ENCODE peak calls at places on chromosomes 4 and X, in seven cellular contexts. Y is transverse colon, P is stomach, I is H1, N is tibial nerve, S is sigmoid colon, H is IMR-90. W is an unnamed sample.

GRCh38 chr4:121155893-121156292 is 8.2 kb downstream of the TNIP3 start:
- DNase-seq in Y (no peak), P (no peak), I (no peak), N (no peak), S (no peak), H (peak; percentile 94), W (no peak)

GRCh38 chr4:142840516-142841123 is 5.5 kb downstream of the INPP4B start:
- DNase-seq in Y (no peak), P (no peak), I (no peak), N (no peak), S (no peak), H (peak; percentile 68), W (no peak)

GRCh38 chr4:80362578-80363181 is 27.1 kb downstream of the CFAP299 start:
- DNase-seq in Y (peak; percentile 47), P (no peak), I (peak; percentile 74), N (no peak), S (no peak), H (peak; percentile 51), W (no peak)

GRCh38 chr4:99458911-99459447 is 23.8 kb upstream of the ADH7 start:
- DNase-seq in Y (no peak), P (no peak), I (no peak), N (no peak), S (no peak), H (peak; percentile 4), W (no peak)

GRCh38 chr4:156635046-156635445 is 336.6 kb downstream of the PDGFC start:
- DNase-seq in Y (no peak), P (no peak), I (no peak), N (no peak), S (no peak), H (no peak), W (no peak)

GRCh38 chr4:118835896-118836762 is at the start of gene SEC24D:
- DNase-seq in Y (peak; percentile 90), P (peak; percentile 91), I (peak; percentile 95), N (peak; percentile 75), S (peak; percentile 95), H (peak; percentile 87), W (peak; percentile 80)

GRCh38 chr4:76276813-76277212 is 25.3 kb downstream of the FAM47E start:
- DNase-seq in Y (no peak), P (no peak), I (no peak), N (no peak), S (no peak), H (no peak), W (no peak)

GRCh38 chr4:87060957-87061356 is 126.1 kb downstream of the AFF1 start:
- DNase-seq in Y (no peak), P (no peak), I (no peak), N (no peak), S (no peak), H (peak; percentile 88), W (no peak)

GRCh38 chr4:142778908-142779307 is 67.2 kb downstream of the INPP4B start:
- DNase-seq in Y (no peak), P (no peak), I (no peak), N (no peak), S (no peak), H (peak; percentile 28), W (no peak)

GRCh38 chr4:165368567-165368966 is 10.2 kb upstream of the CPE start:
- DNase-seq in Y (no peak), P (no peak), I (no peak), N (no peak), S (no peak), H (no peak), W (no peak)

GRCh38 chr4:120082286-120082685 is 15.6 kb upstream of the MAD2L1 start:
- DNase-seq in Y (no peak), P (no peak), I (no peak), N (no peak), S (no peak), H (no peak), W (no peak)

GRCh38 chr4:186015212-186015817 is 53.6 kb upstream of the TLR3 start:
- DNase-seq in Y (no peak), P (no peak), I (no peak), N (no peak), S (no peak), H (no peak), W (no peak)

GRCh38 chr4:112431158-112431557 is 84.8 kb downstream of the NEUROG2 start:
- DNase-seq in Y (no peak), P (no peak), I (no peak), N (no peak), S (no peak), H (no peak), W (no peak)

GRCh38 chrX:78476701-78477100 is 149.3 kb upstream of the CYSLTR1 start:
- DNase-seq in Y (no peak), P (no peak), I (no peak), N (no peak), S (no peak), H (no peak), W (no peak)

GRCh38 chr4:98653006-98653405 is 5.4 kb downstream of the TSPAN5 start:
- DNase-seq in Y (no peak), P (no peak), I (no peak), N (no peak), S (no peak), H (peak; percentile 80), W (no peak)

GRCh38 chr4:2059034-2059725 is at the start of gene NAT8L:
- DNase-seq in Y (no peak), P (no peak), I (no peak), N (no peak), S (no peak), H (no peak), W (no peak)

GRCh38 chr4:18815779-18816173 is 794.2 kb upstream of the LCORL start:
- DNase-seq in Y (no peak), P (no peak), I (no peak), N (no peak), S (no peak), H (no peak), W (no peak)

GRCh38 chr4:39441593-39441992 is 17.1 kb downstream of the RPL9 start:
- DNase-seq in Y (no peak), P (no peak), I (no peak), N (no peak), S (no peak), H (no peak), W (no peak)

GRCh38 chr4:89829470-89830138 is 7.4 kb downstream of the SNCA start:
- DNase-seq in Y (peak; percentile 10), P (no peak), I (no peak), N (peak; percentile 47), S (peak; percentile 67), H (no peak), W (no peak)

GRCh38 chr4:168480991-168481588 is 798 bp upstream of the DDX60L start:
- DNase-seq in Y (peak; percentile 19), P (no peak), I (no peak), N (peak; percentile 32), S (peak; percentile 65), H (peak; percentile 85), W (peak; percentile 20)

GRCh38 chrX:119228506-119229290 is 7.4 kb upstream of the PGRMC1 start:
- DNase-seq in Y (no peak), P (no peak), I (no peak), N (no peak), S (no peak), H (peak; percentile 88), W (no peak)

GRCh38 chr4:77043507-77044131 is 32.2 kb downstream of the CCNI start:
- DNase-seq in Y (no peak), P (no peak), I (no peak), N (peak; percentile 26), S (no peak), H (peak; percentile 42), W (no peak)

GRCh38 chr4:100177855-100178254 is 12.4 kb downstream of the DDIT4L start:
- DNase-seq in Y (no peak), P (no peak), I (no peak), N (no peak), S (no peak), H (no peak), W (no peak)

GRCh38 chrX:374566-374965 is 12.1 kb downstream of the PPP2R3B start:
- DNase-seq in Y (no peak), P (no peak), I (no peak), N (no peak), S (no peak), H (peak; percentile 19), W (no peak)

GRCh38 chr4:139593091-139593564 is 37.1 kb upstream of the SETD7 start:
- DNase-seq in Y (no peak), P (no peak), I (no peak), N (no peak), S (no peak), H (peak; percentile 92), W (no peak)

GRCh38 chrX:41475166-41475565 is 28.0 kb downstream of the NYX start:
- DNase-seq in Y (no peak), P (no peak), I (peak; percentile 54), N (no peak), S (no peak), H (no peak), W (no peak)

DNA sequence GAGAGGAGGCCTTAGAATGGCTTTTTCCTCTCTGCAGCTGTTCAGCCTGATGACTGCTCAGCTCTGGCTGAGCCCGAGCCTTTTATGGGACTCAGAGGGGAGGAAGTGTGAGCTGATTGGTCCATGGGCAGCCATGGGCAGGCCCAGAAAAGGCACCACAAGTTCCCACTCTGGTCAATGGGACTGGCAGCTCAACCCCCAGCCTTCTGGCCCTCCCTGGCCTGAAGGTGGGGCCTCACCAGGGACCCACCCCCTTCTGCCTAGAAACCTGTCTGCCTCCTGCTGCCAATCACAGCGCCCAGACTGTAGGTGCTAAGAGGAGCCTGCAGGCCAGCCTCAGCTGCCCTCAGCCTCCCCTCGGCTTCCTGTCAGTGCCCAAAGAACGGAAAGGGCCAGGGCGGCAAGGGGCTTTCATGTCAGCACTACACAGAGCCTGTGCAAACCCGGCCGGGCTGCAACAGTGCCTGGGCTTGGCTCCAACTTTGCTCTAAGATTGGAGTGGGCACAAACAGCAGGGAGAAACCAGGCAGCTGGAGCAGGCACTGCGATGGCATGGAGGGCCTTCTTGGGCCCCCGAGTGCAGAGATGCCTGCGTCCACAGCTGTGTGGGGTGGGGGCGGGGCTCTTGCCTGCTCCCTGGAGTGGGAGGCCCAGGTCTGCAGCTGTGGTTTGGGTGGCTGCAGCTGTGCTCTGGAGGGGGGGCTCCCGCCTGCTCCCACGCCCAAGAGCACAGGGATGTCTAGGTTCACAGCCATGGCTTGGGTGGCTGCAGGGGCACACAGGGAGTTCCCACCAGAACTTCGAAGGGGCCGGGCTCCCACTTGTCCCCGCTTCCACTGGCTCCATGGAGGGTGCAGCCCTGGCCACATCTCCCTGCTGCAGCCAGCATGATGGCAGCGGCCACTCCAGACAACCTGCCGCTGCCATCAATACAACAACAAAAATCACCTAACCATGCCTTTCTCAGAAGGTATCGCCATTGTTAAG is 92.6 kb downstream of the NXF2 start:
- DNase-seq in Y (no peak), P (no peak), I (no peak), N (no peak), S (peak; percentile 49), H (no peak), W (no peak)
- TF ChIP-seq POLR2A in Y (no peak), P (no peak), I (no peak), N (no peak), S (no peak), H (no peak), W (no peak)

GRCh38 chr4:103118171-103118570 is 18.5 kb upstream of the BDH2 start:
- DNase-seq in Y (no peak), P (no peak), I (no peak), N (no peak), S (no peak), H (peak; percentile 46), W (no peak)
- H3K4me1 ChIP-seq in Y (no peaks in the 10 kb centered on the region), P (no peaks in the 10 kb centered on the region), I (no peaks in the 10 kb centered on the region), N (no peaks in the 10 kb centered on the region), S (no peaks in the 10 kb centered on the region), H (no peaks in the 10 kb centered on the region), W (no peaks in the 10 kb centered on the region)

GRCh38 chrX:107700317-107700774 is 72.0 kb downstream of the PRPS1 start:
- DNase-seq in Y (no peak), P (no peak), I (no peak), N (peak; percentile 64), S (peak; percentile 80), H (no peak), W (no peak)
- TF ChIP-seq POLR2A in Y (no peak), P (no peak), I (no peak), N (peak; percentile 26), S (no peak), H (no peak), W (no peak)

GRCh38 chr4:831483-831805 is 5.5 kb upstream of the CPLX1 start:
- DNase-seq in Y (no peak), P (no peak), I (no peak), N (no peak), S (no peak), H (no peak), W (no peak)
- H3K4me1 ChIP-seq in Y (peaks cover 7% of the 10 kb centered on the region), P (peaks cover 8% of the 10 kb centered on the region), I (no peaks in the 10 kb centered on the region), N (peaks cover 9% of the 10 kb centered on the region), S (peaks cover 8% of the 10 kb centered on the region), H (no peaks in the 10 kb centered on the region), W (peaks cover 3% of the 10 kb centered on the region)

W was measured in prostate gland.